ENCODE peak calls at places on chromosome 1, in four cellular contexts. I is fibroblast of mammary gland, P is fibroblast of the aortic adventitia, N is lower leg skin. T is an unnamed sample.

GRCh38 chr1:87872189-87872588 is 543.5 kb downstream of the LMO4 start:
- DNase-seq in I (no peak), N (no peak), P (no peak), T (no peak)

GRCh38 chr1:174242856-174243255 is 83.5 kb downstream of the RABGAP1L start:
- DNase-seq in P (no peak), I (no peak), N (no peak), T (no peak)

GRCh38 chr1:176119549-176119948 is 87.5 kb downstream of the COP1 start:
- DNase-seq in P (peak), N (no peak), I (peak), T (no peak)

GRCh38 chr1:108208724-108209404 is 8.7 kb upstream of the SLC25A24 start:
- DNase-seq in N (no peak), I (no peak), P (no peak), T (no peak)

GRCh38 chr1:191582169-191582568 is 576.1 kb upstream of the RGS18 start:
- DNase-seq in P (peak), I (no peak), N (no peak), T (no peak)

GRCh38 chr1:62181531-62181930 is 13.1 kb upstream of the L1TD1 start:
- DNase-seq in P (no peak), I (no peak), N (no peak), T (no peak)

GRCh38 chr1:121443131-121443530 is 258.4 kb downstream of the SRGAP2C start:
- DNase-seq in P (no peak), N (no peak), I (peak), T (no peak)

GRCh38 chr1:231165371-231165770 is 3.5 kb downstream of the TRIM67 start:
- DNase-seq in I (peak), P (no peak), N (no peak), T (no peak)

GRCh38 chr1:117695796-117696505 is 90.1 kb downstream of the TENT5C start:
- DNase-seq in N (no peak), I (peak), P (peak), T (no peak)

GRCh38 chr1:154186852-154187501 is 4.9 kb downstream of the TPM3 start:
- DNase-seq in I (no peak), P (no peak), N (no peak), T (no peak)

GRCh38 chr1:35936828-35937227 is 5.9 kb downstream of the AGO3 start:
- DNase-seq in I (peak), P (peak), N (no peak), T (no peak)

GRCh38 chr1:203534526-203534925 is 40.6 kb downstream of the OPTC start:
- DNase-seq in P (peak), I (peak), N (peak), T (no peak)

GRCh38 chr1:39915499-39916129 is 13.9 kb upstream of the MYCL start:
- DNase-seq in P (no peak), N (no peak), I (no peak), T (no peak)

GRCh38 chr1:39922139-39922757 is 20.5 kb upstream of the MYCL start:
- DNase-seq in P (no peak), I (no peak), N (no peak), T (no peak)

GRCh38 chr1:39919545-39919944 is 17.8 kb upstream of the MYCL start:
- DNase-seq in P (peak), I (peak), N (no peak), T (no peak)

DNA sequence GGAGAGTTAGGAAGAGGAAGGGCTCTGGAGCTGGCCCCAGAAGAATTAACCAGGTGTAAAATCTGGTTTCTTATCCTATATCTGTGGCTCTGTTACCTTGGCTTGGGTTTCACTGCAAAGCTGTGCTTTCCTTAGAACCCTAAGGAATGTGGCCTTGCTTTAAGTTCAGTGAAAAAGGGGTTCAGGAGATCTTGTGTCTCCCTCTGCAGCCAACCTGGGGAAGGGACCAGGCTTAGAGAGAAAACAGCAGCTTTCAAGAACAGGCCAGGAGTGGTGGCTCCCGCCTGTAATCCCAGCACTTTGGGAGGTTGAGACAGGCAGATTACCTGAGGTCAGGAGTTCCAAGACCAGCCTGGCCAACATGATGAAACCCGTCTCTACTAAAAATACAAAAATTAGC is 16.1 kb upstream of the MYCL start:
- DNase-seq in P (no peak), I (no peak), N (no peak), T (no peak)
- TF ChIP-seq CTCF in P (peak), I (no peak), N (no peak), T (no peak)

GRCh38 chr1:55006931-55007330 is 8.2 kb downstream of the BSND start:
- DNase-seq in P (no peak), N (no peak), I (no peak), T (no peak)

GRCh38 chr1:55001311-55001710 is 2.6 kb downstream of the BSND start:
- DNase-seq in P (no peak), N (no peak), I (no peak), T (no peak)

GRCh38 chr1:55002686-55003085 is 4.0 kb downstream of the BSND start:
- DNase-seq in N (no peak), I (no peak), P (no peak), T (no peak)

GRCh38 chr1:55007626-55008025 is 8.9 kb downstream of the BSND start:
- DNase-seq in I (peak), P (peak), N (no peak), T (no peak)

GRCh38 chr1:55005351-55006140 is 6.8 kb downstream of the BSND start:
- DNase-seq in I (peak), N (no peak), P (no peak), T (no peak)
- TF ChIP-seq CTCF in I (no peak), N (no peak), P (no peak), T (no peak)

GRCh38 chr1:156854634-156855033 is 4.3 kb downstream of the INSRR start:
- DNase-seq in P (no peak), I (no peak), N (no peak), T (no peak)
- TF ChIP-seq CTCF in P (peak), I (no peak), N (no peak), T (no peak)

DNA sequence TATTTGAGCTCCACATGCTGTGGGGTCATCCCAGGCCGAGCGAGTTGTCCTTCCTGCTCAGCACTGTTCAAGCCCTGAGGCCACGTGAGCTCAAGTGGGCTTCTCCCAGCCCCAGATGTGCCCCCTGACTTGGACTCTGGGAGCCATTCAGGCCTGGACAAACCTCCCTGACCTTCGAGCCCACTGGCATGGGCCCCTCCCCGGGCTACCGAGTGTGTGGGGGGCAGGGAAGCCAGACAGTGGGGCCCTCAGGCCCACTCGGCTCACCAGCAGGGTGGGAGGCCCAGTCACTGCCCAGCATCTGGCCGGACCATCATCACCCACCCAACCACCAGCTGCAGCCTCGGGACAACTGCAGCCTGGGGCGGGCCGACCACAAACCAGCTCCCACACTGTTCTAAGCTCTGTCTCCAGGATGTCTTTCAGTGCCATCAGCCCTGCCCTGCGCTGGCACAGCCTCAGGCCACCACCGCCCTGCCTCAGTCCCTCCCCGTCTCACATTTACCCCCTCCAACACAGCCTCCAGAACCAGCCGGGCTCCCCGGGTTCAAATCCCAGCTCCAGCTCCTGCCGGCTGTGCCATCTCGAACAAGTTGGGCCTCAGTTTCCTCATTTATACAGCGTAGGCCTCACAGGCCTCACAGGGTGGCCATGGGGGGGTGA is 20.9 kb upstream of the PLEKHG5 start:
- DNase-seq in I (no peak), N (no peak), P (no peak), T (no peak)
- TF ChIP-seq CTCF in I (no peak), N (no peak), P (no peak), T (no peak)

DNA sequence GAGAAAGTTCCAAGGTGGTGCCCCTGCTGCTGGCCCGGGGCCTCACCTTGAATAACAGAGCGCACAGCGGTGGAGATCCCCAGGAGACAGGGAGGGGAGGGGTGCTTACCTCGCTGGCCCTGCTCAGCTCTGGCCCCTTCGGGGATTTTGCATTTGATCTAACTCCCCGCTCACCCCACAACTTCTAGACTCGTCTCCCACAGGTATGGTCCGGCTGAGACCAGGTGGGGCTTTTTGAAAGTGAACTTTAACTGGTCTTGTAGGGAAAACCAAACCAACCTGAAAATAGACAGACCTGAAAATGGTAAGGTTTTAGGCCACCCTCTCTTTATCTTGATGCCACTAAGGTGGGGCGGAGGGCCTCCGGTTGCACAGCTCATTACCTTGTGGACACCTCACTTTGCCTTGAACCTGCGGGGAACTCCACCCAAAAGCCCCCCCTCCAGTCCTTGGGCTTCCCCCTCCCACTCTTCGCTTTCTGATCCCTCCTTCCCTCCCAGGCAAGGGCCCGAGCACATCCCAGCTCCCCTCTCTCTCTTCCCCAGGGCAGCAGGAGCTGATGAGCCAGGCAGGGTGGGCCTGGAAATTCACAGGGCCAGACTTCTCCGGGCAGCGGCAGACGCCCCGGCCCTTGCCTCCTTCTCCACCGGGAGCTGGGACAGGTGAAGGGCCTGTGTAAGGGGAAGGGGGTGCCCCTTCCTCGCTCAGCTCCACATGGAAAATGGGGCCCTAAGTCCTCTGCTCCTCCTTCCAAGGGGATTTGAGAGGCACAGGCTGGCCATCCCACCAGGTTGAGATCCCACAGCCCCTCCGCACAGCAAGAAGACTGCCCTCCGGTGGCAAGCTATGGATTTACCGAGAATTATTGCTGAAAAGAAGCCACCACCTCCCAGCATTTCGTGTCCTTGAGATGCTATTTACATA is 16.1 kb downstream of the TNFRSF8 start:
- DNase-seq in P (peak), I (peak), N (no peak), T (no peak)
- TF ChIP-seq CTCF in P (peak), I (peak), N (no peak), T (peak)

GRCh38 chr1:211260161-211261107 is 1.3 kb downstream of the RCOR3 start:
- DNase-seq in I (peak), P (peak), N (peak), T (peak)
- TF ChIP-seq CTCF in I (no peak), P (no peak), N (no peak), T (no peak)